ENCODE peak calls at places on chromosome 9, in four cellular contexts. Q, G, R and C are unnamed samples.

GRCh38 chr9:757246-757881 is 84.1 kb upstream of the DMRT1 start:
- DNase-seq in Q (peak; percentile 69), G (no peak), R (peak; percentile 34), C (no peak)

GRCh38 chr9:133991964-133992779 is at the start of gene VAV2:
- DNase-seq in Q (peak; percentile 60), G (no peak), R (peak; percentile 92), C (no peak)

GRCh38 chr9:108258640-108259039 is 597.1 kb downstream of the ACTL7B start:
- DNase-seq in Q (no peak), G (no peak), R (no peak), C (no peak)

GRCh38 chr9:135309763-135310125 is 169.8 kb upstream of the PPP1R26 start:
- DNase-seq in Q (no peak), G (no peak), R (no peak), C (no peak)

GRCh38 chr9:18438300-18438925 is 35.5 kb upstream of the ADAMTSL1 start:
- DNase-seq in Q (no peak), G (no peak), R (peak; percentile 54), C (no peak)

GRCh38 chr9:129312731-129313130 is 134.7 kb upstream of the IER5L start:
- DNase-seq in Q (no peak), G (no peak), R (no peak), C (no peak)

GRCh38 chr9:122374885-122375420 is 4.1 kb downstream of the PTGS1 start:
- DNase-seq in Q (no peak), G (peak; percentile 52), R (peak; percentile 13), C (no peak)

GRCh38 chr9:96484521-96484931 is 34.6 kb downstream of the HABP4 start:
- DNase-seq in Q (peak; percentile 66), G (no peak), R (no peak), C (no peak)

GRCh38 chr9:86185872-86186271 is 73.6 kb downstream of the C9orf153 start:
- DNase-seq in Q (no peak), G (no peak), R (no peak), C (no peak)

GRCh38 chr9:126975327-126976059 is 60.9 kb downstream of the RALGPS1 start:
- DNase-seq in Q (no peak), G (no peak), R (no peak), C (no peak)

GRCh38 chr9:115591584-115591984 is 473.6 kb upstream of the TNC start:
- DNase-seq in Q (peak; percentile 45), G (peak; percentile 99), R (peak; percentile 95), C (no peak)

GRCh38 chr9:121648799-121649198 is 2.6 kb upstream of the DAB2IP start:
- DNase-seq in Q (no peak), G (no peak), R (no peak), C (no peak)

GRCh38 chr9:79764377-79764776 is 192.6 kb downstream of the TLE4 start:
- DNase-seq in Q (no peak), G (peak; percentile 87), R (no peak), C (no peak)

GRCh38 chr9:89605181-89606048 is 603 bp downstream of the GADD45G start:
- DNase-seq in Q (no peak), G (no peak), R (peak; percentile 58), C (peak; percentile 42)

GRCh38 chr9:129026442-129027223 is 1.5 kb downstream of the SH3GLB2 start:
- DNase-seq in Q (peak; percentile 51), G (no peak), R (peak; percentile 80), C (peak; percentile 63)

GRCh38 chr9:106928350-106928749 is 65.4 kb downstream of the ZNF462 start:
- DNase-seq in Q (no peak), G (no peak), R (no peak), C (no peak)

GRCh38 chr9:136648746-136649145 is 14.0 kb upstream of the EGFL7 start:
- DNase-seq in Q (no peak), G (no peak), R (no peak), C (no peak)

GRCh38 chr9:131046093-131046380 is 37.1 kb downstream of the LAMC3 start:
- DNase-seq in Q (no peak), G (no peak), R (no peak), C (no peak)

GRCh38 chr9:123607479-123607878 is 251.5 kb downstream of the CRB2 start:
- DNase-seq in Q (peak; percentile 4), G (no peak), R (no peak), C (no peak)